ENCODE peak calls at places on chromosomes 12 and 14, in nine cellular contexts. One of them, this sample, is unnamed.

GRCh38 chr14:65866906-65867305 is 454.4 kb downstream of the FUT8 start:
- DNase-seq in lower lobe of right lung: no peak
- DNase-seq in EH: no peak
- DNase-seq in substantia nigra: no peak
- DNase-seq in naive B cell: no peak
- DNase-seq in CD4-positive, alpha-beta memory T cell: no peak
- DNase-seq in fibroblast of the aortic adventitia: peak; percentile 19
- DNase-seq in activated naive CD4-positive, alpha-beta T cell treated with anti-CD3 and anti-CD28 coated beads for 36 hours: no peak
- DNase-seq in NCI-H1092 treated with DMSO at 0.1 percent for 48 hours: peak; percentile 91
- DNase-seq in this sample: no peak

GRCh38 chr12:130576286-130576933 is 139.7 kb downstream of the RIMBP2 start:
- DNase-seq in lower lobe of right lung: no peak
- DNase-seq in EH: no peak
- DNase-seq in substantia nigra: no peak
- DNase-seq in naive B cell: no peak
- DNase-seq in CD4-positive, alpha-beta memory T cell: no peak
- DNase-seq in fibroblast of the aortic adventitia: no peak
- DNase-seq in activated naive CD4-positive, alpha-beta T cell treated with anti-CD3 and anti-CD28 coated beads for 36 hours: no peak
- DNase-seq in NCI-H1092 treated with DMSO at 0.1 percent for 48 hours: peak; percentile 58
- DNase-seq in this sample: no peak

GRCh38 chr12:58359084-58359483 is 417.7 kb downstream of the ATP23 start:
- DNase-seq in lower lobe of right lung: no peak
- DNase-seq in EH: peak; percentile 80
- DNase-seq in substantia nigra: no peak
- DNase-seq in naive B cell: no peak
- DNase-seq in CD4-positive, alpha-beta memory T cell: no peak
- DNase-seq in fibroblast of the aortic adventitia: peak; percentile 83
- DNase-seq in activated naive CD4-positive, alpha-beta T cell treated with anti-CD3 and anti-CD28 coated beads for 36 hours: no peak
- DNase-seq in NCI-H1092 treated with DMSO at 0.1 percent for 48 hours: no peak
- DNase-seq in this sample: no peak

GRCh38 chr14:65333926-65334687 is 78.4 kb upstream of the FUT8 start:
- DNase-seq in lower lobe of right lung: peak; percentile 48
- DNase-seq in EH: peak; percentile 92
- DNase-seq in substantia nigra: no peak
- DNase-seq in naive B cell: no peak
- DNase-seq in CD4-positive, alpha-beta memory T cell: no peak
- DNase-seq in fibroblast of the aortic adventitia: peak; percentile 91
- DNase-seq in activated naive CD4-positive, alpha-beta T cell treated with anti-CD3 and anti-CD28 coated beads for 36 hours: no peak
- DNase-seq in NCI-H1092 treated with DMSO at 0.1 percent for 48 hours: no peak
- DNase-seq in this sample: no peak

GRCh38 chr12:5138845-5139244 is 95.2 kb downstream of the KCNA5 start:
- DNase-seq in lower lobe of right lung: no peak
- DNase-seq in EH: peak; percentile 70
- DNase-seq in substantia nigra: no peak
- DNase-seq in naive B cell: no peak
- DNase-seq in CD4-positive, alpha-beta memory T cell: no peak
- DNase-seq in fibroblast of the aortic adventitia: peak; percentile 15
- DNase-seq in activated naive CD4-positive, alpha-beta T cell treated with anti-CD3 and anti-CD28 coated beads for 36 hours: no peak
- DNase-seq in NCI-H1092 treated with DMSO at 0.1 percent for 48 hours: no peak
- DNase-seq in this sample: no peak

GRCh38 chr14:73802431-73803188 is 49.0 kb upstream of the PTGR2 start:
- DNase-seq in lower lobe of right lung: peak; percentile 47
- DNase-seq in EH: no peak
- DNase-seq in substantia nigra: no peak
- DNase-seq in naive B cell: no peak
- DNase-seq in CD4-positive, alpha-beta memory T cell: no peak
- DNase-seq in fibroblast of the aortic adventitia: no peak
- DNase-seq in activated naive CD4-positive, alpha-beta T cell treated with anti-CD3 and anti-CD28 coated beads for 36 hours: no peak
- DNase-seq in NCI-H1092 treated with DMSO at 0.1 percent for 48 hours: no peak
- DNase-seq in this sample: no peak

GRCh38 chr12:47270782-47271664 is 191.3 kb upstream of the AMIGO2 start:
- DNase-seq in lower lobe of right lung: no peak
- DNase-seq in EH: peak; percentile 92
- DNase-seq in substantia nigra: no peak
- DNase-seq in naive B cell: no peak
- DNase-seq in CD4-positive, alpha-beta memory T cell: no peak
- DNase-seq in fibroblast of the aortic adventitia: peak; percentile 60
- DNase-seq in activated naive CD4-positive, alpha-beta T cell treated with anti-CD3 and anti-CD28 coated beads for 36 hours: peak; percentile 63
- DNase-seq in NCI-H1092 treated with DMSO at 0.1 percent for 48 hours: no peak
- DNase-seq in this sample: no peak

GRCh38 chr12:49599961-49600360 is 5.5 kb downstream of the FAM186B start:
- DNase-seq in lower lobe of right lung: no peak
- DNase-seq in EH: no peak
- DNase-seq in substantia nigra: no peak
- DNase-seq in naive B cell: no peak
- DNase-seq in CD4-positive, alpha-beta memory T cell: no peak
- DNase-seq in fibroblast of the aortic adventitia: no peak
- DNase-seq in activated naive CD4-positive, alpha-beta T cell treated with anti-CD3 and anti-CD28 coated beads for 36 hours: no peak
- DNase-seq in NCI-H1092 treated with DMSO at 0.1 percent for 48 hours: no peak
- DNase-seq in this sample: no peak

GRCh38 chr14:60094306-60094897 is 2.7 kb downstream of the PCNX4 start:
- DNase-seq in lower lobe of right lung: no peak
- DNase-seq in EH: peak; percentile 84
- DNase-seq in substantia nigra: no peak
- DNase-seq in naive B cell: no peak
- DNase-seq in CD4-positive, alpha-beta memory T cell: no peak
- DNase-seq in fibroblast of the aortic adventitia: peak; percentile 44
- DNase-seq in activated naive CD4-positive, alpha-beta T cell treated with anti-CD3 and anti-CD28 coated beads for 36 hours: peak; percentile 47
- DNase-seq in NCI-H1092 treated with DMSO at 0.1 percent for 48 hours: no peak
- DNase-seq in this sample: no peak

GRCh38 chr12:80551897-80552296 is 107.9 kb downstream of the PTPRQ start:
- DNase-seq in lower lobe of right lung: no peak
- DNase-seq in EH: peak; percentile 98
- DNase-seq in substantia nigra: no peak
- DNase-seq in naive B cell: no peak
- DNase-seq in CD4-positive, alpha-beta memory T cell: no peak
- DNase-seq in fibroblast of the aortic adventitia: peak; percentile 97
- DNase-seq in activated naive CD4-positive, alpha-beta T cell treated with anti-CD3 and anti-CD28 coated beads for 36 hours: no peak
- DNase-seq in NCI-H1092 treated with DMSO at 0.1 percent for 48 hours: no peak
- DNase-seq in this sample: no peak

GRCh38 chr14:50045039-50045711 is 71.2 kb downstream of the VCPKMT start:
- DNase-seq in lower lobe of right lung: peak; percentile 85
- DNase-seq in EH: peak; percentile 90
- DNase-seq in substantia nigra: no peak
- DNase-seq in naive B cell: peak; percentile 73
- DNase-seq in CD4-positive, alpha-beta memory T cell: peak; percentile 67
- DNase-seq in fibroblast of the aortic adventitia: peak; percentile 92
- DNase-seq in activated naive CD4-positive, alpha-beta T cell treated with anti-CD3 and anti-CD28 coated beads for 36 hours: peak; percentile 89
- DNase-seq in NCI-H1092 treated with DMSO at 0.1 percent for 48 hours: no peak
- DNase-seq in this sample: peak; percentile 36

GRCh38 chr12:2456813-2457186 is 338.0 kb upstream of the FKBP4 start:
- DNase-seq in lower lobe of right lung: no peak
- DNase-seq in EH: no peak
- DNase-seq in substantia nigra: no peak
- DNase-seq in naive B cell: no peak
- DNase-seq in CD4-positive, alpha-beta memory T cell: no peak
- DNase-seq in fibroblast of the aortic adventitia: no peak
- DNase-seq in activated naive CD4-positive, alpha-beta T cell treated with anti-CD3 and anti-CD28 coated beads for 36 hours: no peak
- DNase-seq in NCI-H1092 treated with DMSO at 0.1 percent for 48 hours: peak; percentile 91
- DNase-seq in this sample: no peak

GRCh38 chr12:77062846-77063461 is 2.4 kb downstream of the E2F7 start:
- DNase-seq in lower lobe of right lung: no peak
- DNase-seq in EH: peak; percentile 67
- DNase-seq in substantia nigra: no peak
- DNase-seq in naive B cell: no peak
- DNase-seq in CD4-positive, alpha-beta memory T cell: no peak
- DNase-seq in fibroblast of the aortic adventitia: peak; percentile 76
- DNase-seq in activated naive CD4-positive, alpha-beta T cell treated with anti-CD3 and anti-CD28 coated beads for 36 hours: no peak
- DNase-seq in NCI-H1092 treated with DMSO at 0.1 percent for 48 hours: no peak
- DNase-seq in this sample: no peak

GRCh38 chr12:50282581-50283229 is 615 bp downstream of the LIMA1 start:
- DNase-seq in lower lobe of right lung: no peak
- DNase-seq in EH: peak; percentile 60
- DNase-seq in substantia nigra: no peak
- DNase-seq in naive B cell: no peak
- DNase-seq in CD4-positive, alpha-beta memory T cell: no peak
- DNase-seq in fibroblast of the aortic adventitia: peak; percentile 63
- DNase-seq in activated naive CD4-positive, alpha-beta T cell treated with anti-CD3 and anti-CD28 coated beads for 36 hours: no peak
- DNase-seq in NCI-H1092 treated with DMSO at 0.1 percent for 48 hours: peak; percentile 4
- DNase-seq in this sample: no peak

GRCh38 chr12:5914387-5915149 is 30.5 kb downstream of the ANO2 start:
- DNase-seq in lower lobe of right lung: no peak
- DNase-seq in EH: no peak
- DNase-seq in substantia nigra: no peak
- DNase-seq in naive B cell: no peak
- DNase-seq in CD4-positive, alpha-beta memory T cell: no peak
- DNase-seq in fibroblast of the aortic adventitia: no peak
- DNase-seq in activated naive CD4-positive, alpha-beta T cell treated with anti-CD3 and anti-CD28 coated beads for 36 hours: no peak
- DNase-seq in NCI-H1092 treated with DMSO at 0.1 percent for 48 hours: no peak
- DNase-seq in this sample: no peak

GRCh38 chr14:69580009-69580577 is 5.4 kb upstream of the CCDC177 start:
- DNase-seq in lower lobe of right lung: no peak
- DNase-seq in EH: peak; percentile 58
- DNase-seq in substantia nigra: no peak
- DNase-seq in naive B cell: no peak
- DNase-seq in CD4-positive, alpha-beta memory T cell: no peak
- DNase-seq in fibroblast of the aortic adventitia: peak; percentile 99
- DNase-seq in activated naive CD4-positive, alpha-beta T cell treated with anti-CD3 and anti-CD28 coated beads for 36 hours: peak; percentile 47
- DNase-seq in NCI-H1092 treated with DMSO at 0.1 percent for 48 hours: peak; percentile 74
- DNase-seq in this sample: no peak

GRCh38 chr12:88247241-88247643 is 105.1 kb downstream of the TMTC3 start:
- DNase-seq in lower lobe of right lung: no peak
- DNase-seq in EH: peak; percentile 97
- DNase-seq in substantia nigra: no peak
- DNase-seq in naive B cell: no peak
- DNase-seq in CD4-positive, alpha-beta memory T cell: no peak
- DNase-seq in fibroblast of the aortic adventitia: peak; percentile 93
- DNase-seq in activated naive CD4-positive, alpha-beta T cell treated with anti-CD3 and anti-CD28 coated beads for 36 hours: no peak
- DNase-seq in NCI-H1092 treated with DMSO at 0.1 percent for 48 hours: no peak
- DNase-seq in this sample: no peak

GRCh38 chr12:12492547-12492946 is 70.1 kb downstream of the DUSP16 start:
- DNase-seq in lower lobe of right lung: no peak
- DNase-seq in EH: no peak
- DNase-seq in substantia nigra: no peak
- DNase-seq in naive B cell: no peak
- DNase-seq in CD4-positive, alpha-beta memory T cell: no peak
- DNase-seq in fibroblast of the aortic adventitia: no peak
- DNase-seq in activated naive CD4-positive, alpha-beta T cell treated with anti-CD3 and anti-CD28 coated beads for 36 hours: no peak
- DNase-seq in NCI-H1092 treated with DMSO at 0.1 percent for 48 hours: no peak
- DNase-seq in this sample: no peak

This sample was measured in stimulated activated CD8-positive, alpha-beta memory T cell treated with anti-CD3 and anti-CD28 coated beads, Interleukin-2, amount 100 ng/mL, for 1 hour.